ENCODE peak calls at places on chromosomes 4 and X, in seven cellular contexts. Q is AG09309, V is Calu3, U is BE2C, E is choroid plexus epithelial cell, W is prostate gland, H is NB4. G is an unnamed sample.

GRCh38 chrX:150625875-150626274 is 57.5 kb downstream of the MTM1 start:
- DNase-seq in U (no peak), V (no peak), Q (no peak), H (no peak), E (no peak), W (no peak), G (no peak)

GRCh38 chr4:56730097-56730496 is 49.0 kb upstream of the HOPX start:
- DNase-seq in W (no peak), V (no peak), Q (no peak), U (no peak), E (no peak), H (no peak), G (no peak)

GRCh38 chr4:168917150-168917779 is 92.8 kb downstream of the CBR4 start:
- DNase-seq in W (no peak), Q (no peak), U (no peak), H (peak; percentile 47), V (no peak), E (peak; percentile 76), G (no peak)

GRCh38 chr4:1244081-1244977 is 4.6 kb downstream of the CTBP1 start:
- DNase-seq in Q (no peak), W (no peak), U (peak; percentile 10), H (no peak), V (no peak), E (no peak), G (peak; percentile 82)

GRCh38 chr4:6107886-6108285 is 89.7 kb upstream of the C4orf50 start:
- DNase-seq in Q (no peak), V (no peak), H (no peak), W (no peak), U (no peak), E (no peak), G (no peak)

GRCh38 chr4:5724377-5724776 is 13.4 kb downstream of the EVC start:
- DNase-seq in Q (no peak), W (no peak), H (no peak), V (no peak), E (peak; percentile 34), U (no peak), G (no peak)

GRCh38 chr4:1055721-1056590 is 44.5 kb downstream of the FGFRL1 start:
- DNase-seq in W (peak; percentile 5), H (peak; percentile 84), E (peak; percentile 57), U (peak; percentile 58), V (no peak), Q (no peak), G (no peak)

GRCh38 chr4:139025841-139026240 is 10.3 kb downstream of the NOCT start:
- DNase-seq in E (no peak), V (no peak), U (no peak), Q (no peak), H (no peak), W (no peak), G (no peak)

GRCh38 chrX:15143050-15143824 is 126.6 kb downstream of the ASB9 start:
- DNase-seq in V (peak; percentile 56), Q (no peak), W (peak; percentile 21), E (peak; percentile 65), U (peak; percentile 51), H (peak; percentile 43), G (no peak)

GRCh38 chr4:168537086-168537485 is 40.2 kb downstream of the PALLD start:
- DNase-seq in U (no peak), V (no peak), H (no peak), W (no peak), Q (no peak), E (no peak), G (no peak)

GRCh38 chr4:71958978-71959377 is 72.8 kb upstream of the NPFFR2 start:
- DNase-seq in U (no peak), E (no peak), W (no peak), V (no peak), Q (no peak), H (no peak), G (no peak)

GRCh38 chr4:76781698-76782595 is 116.0 kb downstream of the SOWAHB start:
- DNase-seq in Q (peak; percentile 96), W (peak; percentile 17), V (no peak), E (peak; percentile 97), H (peak; percentile 9), U (no peak), G (no peak)

GRCh38 chrX:10076765-10077164 is 80.0 kb upstream of the CLCN4 start:
- DNase-seq in E (no peak), W (no peak), U (no peak), V (no peak), Q (no peak), H (no peak), G (no peak)

GRCh38 chr4:45078201-45078600 is 351.8 kb upstream of the GNPDA2 start:
- DNase-seq in V (no peak), W (no peak), H (no peak), E (peak; percentile 37), Q (no peak), U (no peak), G (no peak)

GRCh38 chrX:70398899-70399298 is 24.2 kb upstream of the GDPD2 start:
- DNase-seq in V (no peak), H (peak; percentile 63), E (peak; percentile 57), U (no peak), W (no peak), Q (no peak), G (no peak)

GRCh38 chrX:9911479-9911878 is 55.7 kb upstream of the CLDN34 start:
- DNase-seq in V (peak; percentile 53), H (peak; percentile 48), W (no peak), U (no peak), Q (no peak), E (peak; percentile 65), G (no peak)

GRCh38 chr4:95289028-95289634 is 259.6 kb downstream of the UNC5C start:
- DNase-seq in W (no peak), U (no peak), E (peak; percentile 78), Q (no peak), H (no peak), V (peak; percentile 16), G (no peak)

GRCh38 chr4:185204238-185204910 is 574 bp upstream of the CFAP97 start:
- DNase-seq in E (peak; percentile 31), H (peak; percentile 31), U (no peak), V (no peak), Q (no peak), W (peak; percentile 33), G (peak; percentile 40)

GRCh38 chrX:84118769-84119168 is 69.2 kb downstream of the RPS6KA6 start:
- DNase-seq in V (peak; percentile 16), E (no peak), U (no peak), Q (no peak), H (no peak), W (no peak), G (no peak)

GRCh38 chr4:77393981-77394380 is 211.6 kb upstream of the CXCL13 start:
- DNase-seq in H (no peak), V (no peak), W (no peak), E (no peak), Q (no peak), U (no peak), G (no peak)

GRCh38 chr4:186726440-186727148 is 2.9 kb upstream of the FAT1 start:
- DNase-seq in V (peak; percentile 85), H (no peak), Q (no peak), W (peak; percentile 76), U (peak; percentile 48), E (peak; percentile 83), G (peak; percentile 94)
- TF ChIP-seq CTCF in V (no peak), H (no peak), Q (peak; percentile 26), W (no peak), U (no peak), E (no peak), G (no peak)

DNA sequence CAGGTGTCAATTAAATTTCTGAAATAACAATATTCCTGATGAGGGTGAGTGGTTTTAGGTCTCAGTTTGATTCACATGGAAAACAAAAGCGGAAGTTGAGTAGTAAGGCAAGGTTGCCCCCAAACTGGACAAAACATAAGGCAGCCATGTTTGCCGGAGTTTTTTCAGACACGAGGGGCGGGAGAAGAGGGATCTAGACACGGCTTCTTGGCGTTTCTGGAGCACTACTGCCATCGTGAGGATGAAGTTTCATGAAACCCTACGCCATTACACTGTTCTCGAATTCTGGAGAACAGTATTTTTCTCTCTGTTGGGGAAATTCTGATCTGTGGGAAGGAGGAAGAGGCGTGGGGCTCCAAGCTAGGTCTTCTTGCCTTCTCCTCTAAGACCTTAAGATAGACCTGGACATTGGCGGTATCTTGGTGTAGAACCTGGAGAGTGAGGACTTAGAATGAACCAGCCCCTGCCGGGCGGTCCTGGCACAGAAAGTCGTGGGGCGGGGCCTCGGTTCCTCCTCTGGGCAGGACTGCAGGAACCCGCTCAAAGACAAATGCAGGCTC is 160.3 kb downstream of the OR13H1 start:
- DNase-seq in V (no peak), H (no peak), U (no peak), W (no peak), Q (peak; percentile 69), E (no peak), G (no peak)
- TF ChIP-seq CTCF in V (no peak), H (no peak), U (no peak), W (no peak), Q (peak; percentile 75), E (no peak), G (no peak)

GRCh38 chrX:139194571-139195280 is 335.8 kb upstream of the F9 start:
- DNase-seq in U (no peak), Q (no peak), V (no peak), H (no peak), E (no peak), W (peak; percentile 51), G (peak; percentile 82)

GRCh38 chrX:139200346-139200745 is 330.2 kb upstream of the F9 start:
- DNase-seq in V (no peak), Q (no peak), W (no peak), U (no peak), E (no peak), H (no peak), G (no peak)

GRCh38 chrX:139198936-139199335 is 331.6 kb upstream of the F9 start:
- DNase-seq in Q (no peak), E (no peak), W (no peak), V (no peak), U (no peak), H (no peak), G (no peak)

GRCh38 chrX:139199945-139200344 is 330.6 kb upstream of the F9 start:
- DNase-seq in U (no peak), W (no peak), Q (no peak), H (no peak), E (no peak), V (no peak), G (no peak)

DNA sequence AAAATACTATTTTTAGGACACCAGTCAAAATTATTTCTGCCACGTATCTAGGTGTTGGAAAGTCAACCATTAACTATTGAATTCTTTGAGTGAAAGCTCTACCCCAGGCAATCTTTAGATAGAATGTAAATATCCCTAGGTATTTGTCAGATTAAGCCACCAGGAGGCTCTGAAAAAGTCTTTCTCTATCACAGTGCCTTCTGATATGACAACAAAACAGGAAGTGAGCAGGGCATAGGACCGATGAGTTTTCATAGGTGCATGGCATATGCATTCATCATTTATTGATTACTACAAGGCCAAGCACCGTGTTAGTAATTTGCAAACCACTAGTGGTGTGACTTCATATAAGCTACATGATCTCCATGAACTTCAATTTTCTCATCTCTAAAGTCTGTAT is 333.6 kb upstream of the F9 start:
- DNase-seq in U (no peak), E (no peak), V (no peak), H (no peak), W (no peak), Q (no peak), G (no peak)
- TF ChIP-seq CTCF in U (no peak), E (no peak), V (no peak), H (no peak), W (no peak), Q (no peak), G (no peak)

DNA sequence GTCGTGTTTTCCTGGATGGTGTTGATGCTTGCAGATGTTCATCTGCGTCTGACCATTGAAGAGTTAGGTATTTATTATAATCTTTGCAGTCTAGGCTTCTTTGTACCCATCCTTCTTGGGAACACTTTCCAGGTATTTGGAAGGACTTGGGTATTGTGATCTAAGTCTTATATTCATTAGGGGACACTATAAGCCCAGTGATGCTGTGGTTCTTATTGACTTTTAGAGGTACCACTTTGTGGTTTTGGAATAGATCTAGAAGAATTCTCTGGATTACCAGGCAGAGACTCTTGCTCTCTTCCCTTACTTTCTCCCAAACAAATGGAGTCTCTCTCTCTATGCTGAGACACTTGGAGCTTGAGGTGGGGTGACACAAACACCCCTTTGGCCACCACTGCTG is 41.6 kb downstream of the AFM start:
- DNase-seq in W (no peak), E (no peak), Q (no peak), U (no peak), V (no peak), H (no peak), G (no peak)
- TF ChIP-seq CTCF in W (no peak), E (no peak), Q (no peak), U (no peak), V (no peak), H (no peak), G (no peak)